ENCODE peak calls at places on chromosome 15, in seven cellular contexts. G is lower leg skin, P is cardiac fibroblast, I is AG09319, M is epithelial cell of esophagus, Q is AG04449, S is psoas muscle. X is an unnamed sample.

GRCh38 chr15:101175396-101175795 is 76.5 kb downstream of the CHSY1 start:
- DNase-seq in Q (no peak), I (no peak), P (no peak), G (no peak), M (no peak), S (no peak), X (no peak)

GRCh38 chr15:79084308-79084968 is 6.1 kb downstream of the RASGRF1 start:
- DNase-seq in S (no peak), M (no peak), Q (no peak), G (no peak), I (no peak), P (no peak), X (no peak)

GRCh38 chr15:65365229-65365628 is 12.6 kb downstream of the IGDCC3 start:
- DNase-seq in M (no peak), I (no peak), S (no peak), G (no peak), P (no peak), Q (no peak), X (no peak)

GRCh38 chr15:75673426-75674247 is 25.9 kb downstream of the SNX33 start:
- DNase-seq in Q (no peak), I (peak), P (peak), S (peak), G (no peak), M (peak), X (peak)

GRCh38 chr15:98668566-98669308 is 20.4 kb downstream of the IGF1R start:
- DNase-seq in S (no peak), I (no peak), M (peak), P (peak), Q (no peak), G (no peak), X (peak)

GRCh38 chr15:52146261-52146660 is 33.7 kb upstream of the BCL2L10 start:
- DNase-seq in M (no peak), Q (no peak), S (no peak), I (no peak), G (no peak), P (no peak), X (no peak)

GRCh38 chr15:48643776-48644497 is 1.6 kb downstream of the FBN1 start:
- DNase-seq in Q (no peak), I (no peak), M (no peak), P (peak), S (no peak), G (no peak), X (no peak)

GRCh38 chr15:62453356-62453755 is 288.3 kb upstream of the C2CD4B start:
- DNase-seq in M (peak), P (no peak), Q (no peak), G (no peak), I (no peak), S (no peak), X (no peak)

GRCh38 chr15:85284497-85284896 is 95.9 kb upstream of the AKAP13 start:
- DNase-seq in Q (no peak), P (no peak), S (no peak), G (no peak), M (no peak), I (no peak), X (no peak)

GRCh38 chr15:79432345-79433311 is 492 bp downstream of the MINAR1 start:
- DNase-seq in S (no peak), G (no peak), Q (no peak), I (no peak), M (peak), P (peak), X (no peak)

GRCh38 chr15:77518458-77518857 is 97.8 kb downstream of the HMG20A start:
- DNase-seq in I (no peak), S (peak), M (no peak), P (no peak), Q (no peak), G (no peak), X (no peak)

GRCh38 chr15:45343258-45343860 is 35.0 kb downstream of the GATM start:
- DNase-seq in M (no peak), I (no peak), P (no peak), G (no peak), Q (no peak), S (no peak), X (no peak)

GRCh38 chr15:100426893-100427292 is 85.1 kb upstream of the ADAMTS17 start:
- DNase-seq in Q (no peak), G (no peak), I (no peak), M (no peak), P (no peak), S (peak), X (no peak)

GRCh38 chr15:56732881-56733130 is 503 bp downstream of the ZNF280D start:
- DNase-seq in S (no peak), I (no peak), G (peak), Q (no peak), M (no peak), P (no peak), X (no peak)

GRCh38 chr15:81611679-81612078 is 237.7 kb upstream of the TMC3 start:
- DNase-seq in S (no peak), I (no peak), G (no peak), P (no peak), M (no peak), Q (no peak), X (no peak)

GRCh38 chr15:82021021-82021420 is 24.8 kb downstream of the MEX3B start:
- DNase-seq in Q (no peak), I (no peak), P (no peak), M (peak), S (no peak), G (no peak), X (no peak)

GRCh38 chr15:79154491-79155182 is 64.1 kb upstream of the RASGRF1 start:
- DNase-seq in P (no peak), G (no peak), M (no peak), S (no peak), Q (no peak), I (no peak), X (peak)

GRCh38 chr15:59242649-59243048 is 36.0 kb downstream of the LDHAL6B start:
- DNase-seq in P (no peak), S (no peak), G (no peak), Q (no peak), I (no peak), M (no peak), X (no peak)

GRCh38 chr15:30675126-30675525 is 49.2 kb downstream of the ARHGAP11B start:
- DNase-seq in Q (no peak), I (no peak), M (no peak), G (no peak), P (peak), S (no peak), X (no peak)

GRCh38 chr15:58472821-58473581 is 41.2 kb downstream of the LIPC start:
- DNase-seq in I (no peak), S (no peak), M (peak), Q (no peak), P (peak), G (no peak), X (no peak)

GRCh38 chr15:96472647-96473046 is 142.1 kb downstream of the NR2F2 start:
- DNase-seq in Q (no peak), S (no peak), P (no peak), I (no peak), M (no peak), G (no peak), X (no peak)

GRCh38 chr15:83555383-83555782 is 98.5 kb upstream of the ADAMTSL3 start:
- DNase-seq in I (no peak), P (no peak), G (no peak), Q (no peak), S (no peak), M (no peak), X (no peak)

GRCh38 chr15:81410318-81410753 is 36.3 kb upstream of the TMC3 start:
- DNase-seq in M (peak), Q (peak), I (peak), P (peak), G (peak), S (peak), X (peak)

GRCh38 chr15:31435891-31436628 is 109.4 kb downstream of the KLF13 start:
- DNase-seq in S (peak), G (peak), I (no peak), P (no peak), M (peak), Q (no peak), X (no peak)

GRCh38 chr15:41660235-41661077 is at the start of gene MGA:
- DNase-seq in S (peak), P (peak), Q (peak), M (peak), I (peak), G (peak), X (peak)

GRCh38 chr15:58393196-58393790 is 38.5 kb upstream of the LIPC start:
- DNase-seq in Q (no peak), P (no peak), M (no peak), G (no peak), I (no peak), S (no peak), X (no peak)

GRCh38 chr15:33064878-33065277 is 129.6 kb downstream of the FMN1 start:
- DNase-seq in M (peak), I (no peak), S (no peak), G (no peak), Q (peak), P (peak), X (peak)

GRCh38 chr15:61530769-61531168 is 301.7 kb upstream of the RORA start:
- DNase-seq in S (no peak), Q (no peak), I (no peak), G (no peak), P (no peak), M (no peak), X (no peak)

GRCh38 chr15:42111924-42112323 is 17.6 kb upstream of the PLA2G4D start:
- DNase-seq in P (no peak), G (no peak), Q (no peak), I (no peak), M (no peak), S (no peak), X (no peak)

GRCh38 chr15:62068071-62068786 is 1.5 kb downstream of the C2CD4A start:
- DNase-seq in Q (no peak), M (peak), I (no peak), G (no peak), P (peak), S (peak), X (no peak)

GRCh38 chr15:101810451-101810850 is 1.6 kb upstream of the OR4F15 start:
- DNase-seq in Q (no peak), S (no peak), G (no peak), M (no peak), P (no peak), I (no peak), X (no peak)

GRCh38 chr15:27847775-27848710 is 251.1 kb downstream of the OCA2 start:
- DNase-seq in Q (no peak), M (no peak), I (no peak), G (no peak), S (peak), P (no peak), X (no peak)

GRCh38 chr15:83474578-83474977 is 27.4 kb downstream of the SH3GL3 start:
- DNase-seq in P (no peak), Q (no peak), M (no peak), S (no peak), I (no peak), G (no peak), X (no peak)

GRCh38 chr15:98826658-98827057 is 178.3 kb downstream of the IGF1R start:
- DNase-seq in G (no peak), P (no peak), I (no peak), M (no peak), S (no peak), Q (no peak), X (no peak)

GRCh38 chr15:82852906-82853635 is 43.6 kb downstream of the WHAMM start:
- DNase-seq in Q (no peak), G (no peak), M (no peak), P (no peak), S (no peak), I (no peak), X (no peak)

GRCh38 chr15:67753901-67754300 is 71.4 kb upstream of the SKOR1 start:
- DNase-seq in I (no peak), Q (no peak), G (no peak), M (no peak), S (no peak), P (no peak), X (no peak)
- TF ChIP-seq CTCF in I (no peak), Q (no peak), G (no peak), M (no peak), S (no peak), P (no peak), X (no peak)

DNA sequence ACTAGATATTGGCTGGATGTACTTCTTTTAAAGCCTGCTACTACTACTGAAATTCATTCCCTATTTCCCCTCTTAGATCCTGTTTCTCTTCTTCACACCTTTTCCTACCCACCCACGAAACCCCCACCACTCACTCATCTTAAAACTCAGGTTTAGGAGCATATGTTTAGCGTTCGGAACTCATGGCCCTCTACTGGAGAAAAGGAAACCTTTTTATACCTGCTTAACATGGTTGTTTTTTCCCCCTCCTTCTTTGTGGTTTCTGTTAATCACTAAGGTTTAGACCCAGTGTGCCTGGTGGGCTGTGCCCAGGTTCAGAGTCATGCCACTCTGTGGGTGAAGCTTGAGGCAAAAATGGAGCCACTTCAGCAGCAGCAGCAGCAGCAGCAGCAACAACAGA is 2.6 kb downstream of the ARID3B start:
- DNase-seq in S (no peak), G (no peak), P (no peak), Q (no peak), M (no peak), I (no peak), X (no peak)
- TF ChIP-seq CTCF in S (no peak), G (no peak), P (no peak), Q (no peak), M (peak), I (no peak), X (peak)

GRCh38 chr15:92377083-92377789 is 16.4 kb upstream of the ST8SIA2 start:
- DNase-seq in S (no peak), M (no peak), I (no peak), Q (no peak), P (no peak), G (no peak), X (no peak)
- TF ChIP-seq CTCF in S (no peak), M (no peak), I (no peak), Q (peak), P (no peak), G (no peak), X (no peak)

GRCh38 chr15:73685561-73685960 is 1.4 kb downstream of the CD276 start:
- DNase-seq in M (no peak), G (no peak), I (no peak), Q (no peak), P (peak), S (no peak), X (no peak)

GRCh38 chr15:73683257-73683623 is 943 bp upstream of the CD276 start:
- DNase-seq in S (no peak), Q (no peak), I (no peak), M (no peak), G (no peak), P (no peak), X (no peak)

GRCh38 chr15:73682597-73683090 is 1.5 kb upstream of the CD276 start:
- DNase-seq in P (no peak), S (no peak), Q (no peak), M (no peak), I (no peak), G (no peak), X (no peak)

GRCh38 chr15:73681856-73682596 is 2.2 kb upstream of the CD276 start:
- DNase-seq in S (no peak), I (no peak), P (no peak), Q (no peak), M (no peak), G (no peak), X (no peak)

GRCh38 chr15:73683624-73684536 is at the start of gene CD276:
- DNase-seq in Q (no peak), S (peak), G (peak), P (peak), M (peak), I (peak), X (no peak)
- TF ChIP-seq CTCF in Q (peak), S (no peak), G (no peak), P (no peak), M (no peak), I (peak), X (peak)

GRCh38 chr15:69343133-69343532 is 44.4 kb downstream of the PAQR5 start:
- DNase-seq in P (no peak), I (no peak), S (no peak), G (no peak), M (no peak), Q (no peak), X (no peak)

GRCh38 chr15:69342460-69343076 is 43.9 kb downstream of the PAQR5 start:
- DNase-seq in I (no peak), M (no peak), S (no peak), G (no peak), Q (no peak), P (no peak), X (no peak)

GRCh38 chr15:69346112-69346511 is 47.4 kb downstream of the PAQR5 start:
- DNase-seq in S (no peak), I (no peak), G (no peak), P (no peak), M (no peak), Q (no peak), X (no peak)

GRCh38 chr15:69341356-69341755 is 42.6 kb downstream of the PAQR5 start:
- DNase-seq in M (peak), Q (no peak), G (no peak), S (no peak), P (no peak), I (no peak), X (no peak)

DNA sequence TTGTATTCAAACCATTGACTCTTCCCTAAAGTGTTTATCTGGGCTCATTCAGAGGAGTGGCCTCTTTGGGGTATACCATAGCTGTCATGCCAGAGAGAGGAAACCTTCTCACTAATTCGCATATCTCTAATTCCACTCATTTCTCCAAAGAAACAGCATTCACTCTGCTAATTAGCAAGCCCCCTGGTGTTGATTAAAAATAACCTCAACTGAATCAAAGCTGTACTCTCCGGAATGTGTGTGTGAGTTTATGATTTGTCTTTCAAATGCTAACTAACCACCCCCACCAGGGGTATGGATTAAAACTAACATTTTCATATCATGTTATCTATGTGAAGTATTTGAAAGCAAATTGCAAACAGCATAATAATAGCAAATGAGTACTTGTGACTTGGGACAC is 45.5 kb downstream of the PAQR5 start:
- DNase-seq in S (no peak), P (no peak), M (no peak), Q (no peak), G (no peak), I (no peak), X (no peak)
- TF ChIP-seq CTCF in S (no peak), P (no peak), M (no peak), Q (no peak), G (no peak), I (no peak), X (peak)

GRCh38 chr15:94323076-94323475 is 91.7 kb downstream of the MCTP2 start:
- DNase-seq in Q (no peak), I (no peak), G (no peak), S (no peak), M (no peak), P (no peak), X (no peak)
- TF ChIP-seq CTCF in Q (no peak), I (no peak), G (no peak), S (no peak), M (no peak), P (no peak), X (no peak)

X was measured in retinal pigment epithelial cell.